ENCODE peak calls at places on chromosomes 16 and 17, in ten cellular contexts. One of them, this sample, is unnamed. For H3K4me1, the result is how much of the 10 kb centered on the place peaks cover.

GRCh38 chr17:81902023-81902652 is at the start of gene NPB:
- DNase-seq in endodermal cell: peak
- DNase-seq in thoracic aorta: no peak
- DNase-seq in left lung: peak
- DNase-seq in endothelial cell of umbilical vein: no peak
- DNase-seq in upper lobe of right lung: peak
- DNase-seq in stomach: peak
- DNase-seq in A549: no peak
- DNase-seq in kidney: peak
- DNase-seq in neural progenitor cell: peak
- DNase-seq in this sample: no peak

GRCh38 chr16:4290236-4290830 is 17.5 kb upstream of the TFAP4 start:
- DNase-seq in endodermal cell: peak
- DNase-seq in thoracic aorta: no peak
- DNase-seq in left lung: no peak
- DNase-seq in endothelial cell of umbilical vein: no peak
- DNase-seq in upper lobe of right lung: peak
- DNase-seq in stomach: no peak
- DNase-seq in A549: peak
- DNase-seq in kidney: no peak
- DNase-seq in neural progenitor cell: no peak
- DNase-seq in this sample: no peak

GRCh38 chr17:61454932-61455753 is 2.9 kb downstream of the TBX4 start:
- DNase-seq in endodermal cell: peak
- DNase-seq in thoracic aorta: no peak
- DNase-seq in left lung: no peak
- DNase-seq in endothelial cell of umbilical vein: no peak
- DNase-seq in upper lobe of right lung: no peak
- DNase-seq in stomach: no peak
- DNase-seq in A549: no peak
- DNase-seq in kidney: no peak
- DNase-seq in neural progenitor cell: peak
- DNase-seq in this sample: no peak

GRCh38 chr17:58337600-58338453 is 9.2 kb upstream of the TSPOAP1 start:
- DNase-seq in endodermal cell: peak
- DNase-seq in thoracic aorta: no peak
- DNase-seq in left lung: peak
- DNase-seq in endothelial cell of umbilical vein: no peak
- DNase-seq in upper lobe of right lung: peak
- DNase-seq in stomach: peak
- DNase-seq in A549: no peak
- DNase-seq in kidney: peak
- DNase-seq in neural progenitor cell: peak
- DNase-seq in this sample: peak

GRCh38 chr16:23900480-23901177 is 64.8 kb downstream of the PRKCB start:
- DNase-seq in endodermal cell: no peak
- DNase-seq in thoracic aorta: no peak
- DNase-seq in left lung: no peak
- DNase-seq in endothelial cell of umbilical vein: no peak
- DNase-seq in upper lobe of right lung: no peak
- DNase-seq in stomach: no peak
- DNase-seq in A549: no peak
- DNase-seq in kidney: no peak
- DNase-seq in neural progenitor cell: no peak
- DNase-seq in this sample: no peak

GRCh38 chr17:49277638-49278037 is 47.1 kb upstream of the PHOSPHO1 start:
- DNase-seq in endodermal cell: no peak
- DNase-seq in thoracic aorta: no peak
- DNase-seq in left lung: peak
- DNase-seq in endothelial cell of umbilical vein: no peak
- DNase-seq in upper lobe of right lung: peak
- DNase-seq in stomach: no peak
- DNase-seq in A549: no peak
- DNase-seq in kidney: peak
- DNase-seq in neural progenitor cell: no peak
- DNase-seq in this sample: no peak

GRCh38 chr16:84461029-84461415 is 43.4 kb downstream of the MEAK7 start:
- DNase-seq in endodermal cell: peak
- DNase-seq in thoracic aorta: no peak
- DNase-seq in left lung: no peak
- DNase-seq in endothelial cell of umbilical vein: no peak
- DNase-seq in upper lobe of right lung: peak
- DNase-seq in stomach: peak
- DNase-seq in A549: no peak
- DNase-seq in kidney: no peak
- DNase-seq in neural progenitor cell: no peak
- DNase-seq in this sample: no peak

GRCh38 chr17:28030386-28030785 is 12.1 kb upstream of the NLK start:
- DNase-seq in endodermal cell: peak
- DNase-seq in thoracic aorta: no peak
- DNase-seq in left lung: no peak
- DNase-seq in endothelial cell of umbilical vein: no peak
- DNase-seq in upper lobe of right lung: no peak
- DNase-seq in stomach: no peak
- DNase-seq in A549: no peak
- DNase-seq in kidney: no peak
- DNase-seq in neural progenitor cell: no peak
- DNase-seq in this sample: no peak

GRCh38 chr17:76063880-76064546 is 8.3 kb downstream of the SRP68 start:
- DNase-seq in endodermal cell: no peak
- DNase-seq in thoracic aorta: no peak
- DNase-seq in left lung: no peak
- DNase-seq in endothelial cell of umbilical vein: no peak
- DNase-seq in upper lobe of right lung: peak
- DNase-seq in stomach: no peak
- DNase-seq in A549: no peak
- DNase-seq in kidney: no peak
- DNase-seq in neural progenitor cell: no peak
- DNase-seq in this sample: no peak

GRCh38 chr16:4537376-4538066 is 1.1 kb downstream of the CDIP1 start:
- DNase-seq in endodermal cell: peak
- DNase-seq in thoracic aorta: no peak
- DNase-seq in left lung: peak
- DNase-seq in endothelial cell of umbilical vein: no peak
- DNase-seq in upper lobe of right lung: no peak
- DNase-seq in stomach: peak
- DNase-seq in A549: no peak
- DNase-seq in kidney: peak
- DNase-seq in neural progenitor cell: peak
- DNase-seq in this sample: no peak

GRCh38 chr16:82199209-82199608 is 29.2 kb upstream of the MPHOSPH6 start:
- DNase-seq in endodermal cell: no peak
- DNase-seq in thoracic aorta: no peak
- DNase-seq in left lung: no peak
- DNase-seq in endothelial cell of umbilical vein: no peak
- DNase-seq in upper lobe of right lung: no peak
- DNase-seq in stomach: no peak
- DNase-seq in A549: no peak
- DNase-seq in kidney: no peak
- DNase-seq in neural progenitor cell: no peak
- DNase-seq in this sample: no peak

GRCh38 chr16:1825864-1826690 is 548 bp downstream of the HAGH start:
- DNase-seq in endodermal cell: peak
- DNase-seq in thoracic aorta: no peak
- DNase-seq in left lung: peak
- DNase-seq in endothelial cell of umbilical vein: peak
- DNase-seq in upper lobe of right lung: peak
- DNase-seq in stomach: peak
- DNase-seq in A549: no peak
- DNase-seq in kidney: peak
- DNase-seq in neural progenitor cell: peak
- DNase-seq in this sample: no peak

GRCh38 chr16:17921357-17921978 is 415.1 kb downstream of the NPIPA8 start:
- DNase-seq in endodermal cell: peak
- DNase-seq in thoracic aorta: no peak
- DNase-seq in left lung: no peak
- DNase-seq in endothelial cell of umbilical vein: no peak
- DNase-seq in upper lobe of right lung: no peak
- DNase-seq in stomach: no peak
- DNase-seq in A549: peak
- DNase-seq in kidney: no peak
- DNase-seq in neural progenitor cell: peak
- DNase-seq in this sample: no peak

DNA sequence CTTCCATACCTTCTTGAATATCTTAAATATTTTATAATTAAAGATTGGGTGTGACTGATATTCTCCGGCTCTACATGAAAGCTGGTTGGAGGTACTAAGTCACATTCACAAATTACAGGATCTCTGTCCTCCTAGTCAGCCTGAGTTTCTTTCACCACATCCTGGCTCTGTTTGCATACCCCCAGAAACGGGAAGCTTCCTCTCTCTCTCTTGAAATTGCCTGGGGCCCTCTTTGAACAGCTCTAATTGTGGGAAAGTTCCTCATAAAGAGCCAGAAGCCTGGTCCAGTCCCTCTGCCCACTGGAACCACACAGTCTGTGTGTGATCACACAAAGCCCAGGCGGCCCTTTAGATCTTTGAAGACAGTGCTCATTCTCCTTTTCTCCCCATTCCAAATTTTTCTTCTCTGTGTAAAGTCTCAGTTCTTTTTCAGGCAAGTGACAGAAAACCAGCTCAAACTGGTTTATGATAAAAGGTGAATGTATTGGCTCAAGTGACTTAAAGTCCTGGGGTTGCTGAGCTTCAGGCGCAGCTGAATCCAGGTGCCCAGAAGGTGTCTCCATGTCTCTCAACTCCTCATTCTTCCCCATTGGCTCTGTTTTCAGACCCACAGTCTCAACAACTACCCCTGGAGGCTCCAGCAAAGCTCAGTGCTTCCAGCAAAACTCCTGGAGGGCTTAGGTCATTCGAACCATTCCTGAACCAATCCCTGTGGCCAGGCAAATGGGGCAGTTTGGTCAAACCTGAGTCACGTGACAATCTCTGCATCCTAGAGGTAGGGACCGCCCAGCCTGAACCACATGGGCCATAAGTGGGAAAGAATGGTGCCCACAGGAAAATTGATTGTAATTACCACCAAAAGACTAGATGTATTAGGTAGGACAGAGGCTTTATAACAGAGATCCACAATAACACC is 8.5 kb upstream of the RAI1 start:
- DNase-seq in endodermal cell: no peak
- DNase-seq in thoracic aorta: no peak
- DNase-seq in left lung: no peak
- DNase-seq in endothelial cell of umbilical vein: no peak
- DNase-seq in upper lobe of right lung: no peak
- DNase-seq in stomach: no peak
- DNase-seq in A549: no peak
- DNase-seq in kidney: no peak
- DNase-seq in neural progenitor cell: no peak
- DNase-seq in this sample: no peak
- H3K4me1 ChIP-seq in endodermal cell: under half
- H3K4me1 ChIP-seq in thoracic aorta: under half
- H3K4me1 ChIP-seq in left lung: under half
- H3K4me1 ChIP-seq in endothelial cell of umbilical vein: under half
- H3K4me1 ChIP-seq in upper lobe of right lung: under half
- H3K4me1 ChIP-seq in stomach: under half
- H3K4me1 ChIP-seq in A549: under half
- H3K4me1 ChIP-seq in kidney: under half
- H3K4me1 ChIP-seq in neural progenitor cell: under half
- H3K4me1 ChIP-seq in this sample: under half

DNA sequence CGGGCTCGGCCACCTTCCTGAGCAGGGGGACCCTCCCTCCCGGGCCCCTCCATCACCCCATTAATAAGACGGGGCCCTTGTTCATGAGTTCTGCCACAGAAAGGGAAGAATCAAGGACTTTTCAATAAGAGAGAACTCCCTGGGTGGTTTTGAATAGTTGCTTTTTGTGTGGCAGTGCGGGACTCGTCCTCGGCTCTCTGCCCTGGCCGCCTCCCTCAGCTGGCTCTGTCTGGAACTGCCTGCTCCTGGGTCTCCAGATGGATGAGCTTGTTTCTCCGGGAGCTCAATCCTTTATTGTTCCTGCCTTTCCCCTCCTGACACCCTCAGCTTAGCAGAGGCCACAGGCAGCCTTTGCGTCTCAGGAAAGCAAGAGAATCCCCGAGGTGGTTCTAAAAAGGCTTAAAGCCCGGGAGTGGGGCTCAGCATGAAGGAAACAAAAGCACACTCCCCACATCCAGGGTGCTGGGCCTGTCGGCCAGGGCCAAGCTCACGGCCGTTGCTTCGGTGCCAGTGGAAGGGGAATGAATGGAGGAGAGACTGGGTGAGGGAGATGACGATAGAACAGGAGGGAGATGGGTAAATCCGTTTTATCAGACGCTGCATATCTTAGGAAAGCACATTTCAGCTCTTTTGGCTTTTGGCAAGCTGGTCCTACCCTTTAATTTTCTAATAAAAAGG is 60.2 kb downstream of the RAI1 start:
- DNase-seq in endodermal cell: peak
- DNase-seq in thoracic aorta: no peak
- DNase-seq in left lung: no peak
- DNase-seq in endothelial cell of umbilical vein: peak
- DNase-seq in upper lobe of right lung: no peak
- DNase-seq in stomach: no peak
- DNase-seq in A549: no peak
- DNase-seq in kidney: no peak
- DNase-seq in neural progenitor cell: peak
- DNase-seq in this sample: peak
- TF ChIP-seq CTCF in endodermal cell: peak
- TF ChIP-seq CTCF in thoracic aorta: peak
- TF ChIP-seq CTCF in left lung: no peak
- TF ChIP-seq CTCF in endothelial cell of umbilical vein: peak
- TF ChIP-seq CTCF in upper lobe of right lung: no peak
- TF ChIP-seq CTCF in stomach: no peak
- TF ChIP-seq CTCF in A549: no peak
- TF ChIP-seq CTCF in kidney: no peak
- TF ChIP-seq CTCF in neural progenitor cell: peak
- TF ChIP-seq CTCF in this sample: peak

GRCh38 chr16:720507-720989 is 398 bp upstream of the ANTKMT start:
- DNase-seq in endodermal cell: peak
- DNase-seq in thoracic aorta: no peak
- DNase-seq in left lung: no peak
- DNase-seq in endothelial cell of umbilical vein: peak
- DNase-seq in upper lobe of right lung: no peak
- DNase-seq in stomach: no peak
- DNase-seq in A549: peak
- DNase-seq in kidney: no peak
- DNase-seq in neural progenitor cell: peak
- DNase-seq in this sample: no peak
- H3K4me1 ChIP-seq in endodermal cell: under half
- H3K4me1 ChIP-seq in thoracic aorta: under half
- H3K4me1 ChIP-seq in left lung: under half
- H3K4me1 ChIP-seq in endothelial cell of umbilical vein: under half
- H3K4me1 ChIP-seq in upper lobe of right lung: under half
- H3K4me1 ChIP-seq in stomach: under half
- H3K4me1 ChIP-seq in A549: under half
- H3K4me1 ChIP-seq in kidney: under half
- H3K4me1 ChIP-seq in neural progenitor cell: under half
- H3K4me1 ChIP-seq in this sample: under half

DNA sequence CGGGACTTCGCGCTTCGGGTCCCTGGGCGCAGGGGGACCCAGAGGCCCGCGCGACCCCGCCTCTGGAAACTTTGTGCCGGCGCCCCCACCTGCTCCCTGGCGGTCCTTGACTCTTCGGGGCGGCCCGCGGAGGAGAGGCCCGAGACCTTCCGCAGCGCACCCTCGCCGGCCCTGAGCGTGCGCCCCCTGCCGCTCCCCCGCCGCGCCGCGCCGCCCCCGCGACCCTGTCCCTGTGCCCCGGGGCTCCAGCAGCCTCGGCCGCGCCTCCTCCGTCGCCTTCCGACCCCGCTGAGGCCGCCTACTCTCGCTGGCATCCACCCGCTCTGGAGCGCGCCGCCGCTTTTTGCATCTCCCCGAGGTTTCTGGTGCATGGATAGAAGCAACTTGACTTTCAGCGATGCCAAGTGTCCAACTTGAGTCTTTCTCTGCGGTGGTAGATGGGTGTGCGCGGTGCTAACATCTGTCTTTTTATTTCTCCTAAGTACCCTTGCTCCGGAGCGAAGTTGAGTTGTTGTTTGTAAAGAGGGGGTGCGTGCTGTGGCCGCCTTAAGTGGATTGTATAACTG is 414 bp downstream of the DUSP14 start:
- DNase-seq in endodermal cell: peak
- DNase-seq in thoracic aorta: no peak
- DNase-seq in left lung: peak
- DNase-seq in endothelial cell of umbilical vein: peak
- DNase-seq in upper lobe of right lung: peak
- DNase-seq in stomach: peak
- DNase-seq in A549: peak
- DNase-seq in kidney: peak
- DNase-seq in neural progenitor cell: peak
- DNase-seq in this sample: peak
- TF ChIP-seq CTCF in endodermal cell: peak
- TF ChIP-seq CTCF in thoracic aorta: no peak
- TF ChIP-seq CTCF in left lung: peak
- TF ChIP-seq CTCF in endothelial cell of umbilical vein: peak
- TF ChIP-seq CTCF in upper lobe of right lung: peak
- TF ChIP-seq CTCF in stomach: no peak
- TF ChIP-seq CTCF in A549: peak
- TF ChIP-seq CTCF in kidney: peak
- TF ChIP-seq CTCF in neural progenitor cell: peak
- TF ChIP-seq CTCF in this sample: peak

This sample was measured in tibial nerve.